ENCODE peak calls at places on chromosomes 16 and 17, in six cellular contexts. One of them, this sample, is unnamed.

GRCh38 chr16:66278604-66279262 is 87.8 kb upstream of the CDH5 start:
- DNase-seq in AG10803: no peak
- DNase-seq in HFF-Myc: no peak
- DNase-seq in cardiac muscle cell: no peak
- DNase-seq in H9: peak
- DNase-seq in fibroblast of the aortic adventitia: no peak
- DNase-seq in this sample: no peak

GRCh38 chr17:36550491-36551417 is 6.0 kb downstream of the GGNBP2 start:
- DNase-seq in AG10803: no peak
- DNase-seq in HFF-Myc: no peak
- DNase-seq in cardiac muscle cell: no peak
- DNase-seq in H9: no peak
- DNase-seq in fibroblast of the aortic adventitia: no peak
- DNase-seq in this sample: no peak

GRCh38 chr17:76354747-76355310 is 1.1 kb upstream of the PRPSAP1 start:
- DNase-seq in AG10803: no peak
- DNase-seq in HFF-Myc: no peak
- DNase-seq in cardiac muscle cell: no peak
- DNase-seq in H9: no peak
- DNase-seq in fibroblast of the aortic adventitia: no peak
- DNase-seq in this sample: no peak

GRCh38 chr17:37259030-37259735 is 116.6 kb upstream of the C17orf78 start:
- DNase-seq in AG10803: peak
- DNase-seq in HFF-Myc: no peak
- DNase-seq in cardiac muscle cell: peak
- DNase-seq in H9: no peak
- DNase-seq in fibroblast of the aortic adventitia: peak
- DNase-seq in this sample: no peak

GRCh38 chr17:80574496-80574895 is 29.9 kb downstream of the RPTOR start:
- DNase-seq in AG10803: no peak
- DNase-seq in HFF-Myc: no peak
- DNase-seq in cardiac muscle cell: no peak
- DNase-seq in H9: no peak
- DNase-seq in fibroblast of the aortic adventitia: no peak
- DNase-seq in this sample: no peak

GRCh38 chr17:82400830-82401229 is 17.3 kb upstream of the HEXD start:
- DNase-seq in AG10803: peak
- DNase-seq in HFF-Myc: no peak
- DNase-seq in cardiac muscle cell: no peak
- DNase-seq in H9: no peak
- DNase-seq in fibroblast of the aortic adventitia: no peak
- DNase-seq in this sample: no peak

GRCh38 chr16:12092347-12092882 is 115.9 kb downstream of the SNX29 start:
- DNase-seq in AG10803: peak
- DNase-seq in HFF-Myc: peak
- DNase-seq in cardiac muscle cell: peak
- DNase-seq in H9: no peak
- DNase-seq in fibroblast of the aortic adventitia: peak
- DNase-seq in this sample: no peak

GRCh38 chr16:83847371-83848225 is 39.8 kb downstream of the HSBP1 start:
- DNase-seq in AG10803: no peak
- DNase-seq in HFF-Myc: no peak
- DNase-seq in cardiac muscle cell: no peak
- DNase-seq in H9: no peak
- DNase-seq in fibroblast of the aortic adventitia: no peak
- DNase-seq in this sample: no peak

GRCh38 chr17:66964083-66964771 is at the start of gene CACNG4:
- DNase-seq in AG10803: no peak
- DNase-seq in HFF-Myc: no peak
- DNase-seq in cardiac muscle cell: no peak
- DNase-seq in H9: no peak
- DNase-seq in fibroblast of the aortic adventitia: no peak
- DNase-seq in this sample: no peak

GRCh38 chr17:79944251-79944812 is 91.3 kb downstream of the TBC1D16 start:
- DNase-seq in AG10803: no peak
- DNase-seq in HFF-Myc: no peak
- DNase-seq in cardiac muscle cell: no peak
- DNase-seq in H9: peak
- DNase-seq in fibroblast of the aortic adventitia: no peak
- DNase-seq in this sample: no peak

GRCh38 chr16:69089091-69089912 is 16.2 kb upstream of the HAS3 start:
- DNase-seq in AG10803: no peak
- DNase-seq in HFF-Myc: no peak
- DNase-seq in cardiac muscle cell: no peak
- DNase-seq in H9: peak
- DNase-seq in fibroblast of the aortic adventitia: no peak
- DNase-seq in this sample: no peak

GRCh38 chr17:76297436-76297835 is 10.6 kb downstream of the QRICH2 start:
- DNase-seq in AG10803: no peak
- DNase-seq in HFF-Myc: no peak
- DNase-seq in cardiac muscle cell: no peak
- DNase-seq in H9: no peak
- DNase-seq in fibroblast of the aortic adventitia: no peak
- DNase-seq in this sample: no peak

GRCh38 chr16:64846966-64847365 is 274.9 kb downstream of the CDH11 start:
- DNase-seq in AG10803: no peak
- DNase-seq in HFF-Myc: no peak
- DNase-seq in cardiac muscle cell: no peak
- DNase-seq in H9: no peak
- DNase-seq in fibroblast of the aortic adventitia: no peak
- DNase-seq in this sample: no peak

GRCh38 chr16:30901201-30902069 is 5.0 kb downstream of the CTF1 start:
- DNase-seq in AG10803: no peak
- DNase-seq in HFF-Myc: no peak
- DNase-seq in cardiac muscle cell: peak
- DNase-seq in H9: no peak
- DNase-seq in fibroblast of the aortic adventitia: no peak
- DNase-seq in this sample: no peak

GRCh38 chr17:61425682-61426481 is 26.2 kb downstream of the TBX2 start:
- DNase-seq in AG10803: no peak
- DNase-seq in HFF-Myc: no peak
- DNase-seq in cardiac muscle cell: no peak
- DNase-seq in H9: peak
- DNase-seq in fibroblast of the aortic adventitia: no peak
- DNase-seq in this sample: no peak

GRCh38 chr16:81505011-81505660 is 60.5 kb downstream of the CMIP start:
- DNase-seq in AG10803: no peak
- DNase-seq in HFF-Myc: no peak
- DNase-seq in cardiac muscle cell: no peak
- DNase-seq in H9: no peak
- DNase-seq in fibroblast of the aortic adventitia: no peak
- DNase-seq in this sample: no peak

GRCh38 chr17:30244853-30245385 is 9.4 kb upstream of the SLC6A4 start:
- DNase-seq in AG10803: peak
- DNase-seq in HFF-Myc: peak
- DNase-seq in cardiac muscle cell: no peak
- DNase-seq in H9: no peak
- DNase-seq in fibroblast of the aortic adventitia: peak
- DNase-seq in this sample: no peak

GRCh38 chr17:81076097-81076754 is 41.3 kb downstream of the BAIAP2 start:
- DNase-seq in AG10803: no peak
- DNase-seq in HFF-Myc: no peak
- DNase-seq in cardiac muscle cell: no peak
- DNase-seq in H9: no peak
- DNase-seq in fibroblast of the aortic adventitia: no peak
- DNase-seq in this sample: no peak

GRCh38 chr16:28052274-28053128 is 11.0 kb downstream of the GSG1L start:
- DNase-seq in AG10803: no peak
- DNase-seq in HFF-Myc: no peak
- DNase-seq in cardiac muscle cell: no peak
- DNase-seq in H9: no peak
- DNase-seq in fibroblast of the aortic adventitia: no peak
- DNase-seq in this sample: no peak

GRCh38 chr17:79011451-79012147 is 2.0 kb upstream of the CANT1 start:
- DNase-seq in AG10803: peak
- DNase-seq in HFF-Myc: no peak
- DNase-seq in cardiac muscle cell: peak
- DNase-seq in H9: no peak
- DNase-seq in fibroblast of the aortic adventitia: peak
- DNase-seq in this sample: no peak

GRCh38 chr17:34715504-34715903 is 136.1 kb downstream of the TMEM132E start:
- DNase-seq in AG10803: no peak
- DNase-seq in HFF-Myc: no peak
- DNase-seq in cardiac muscle cell: no peak
- DNase-seq in H9: peak
- DNase-seq in fibroblast of the aortic adventitia: no peak
- DNase-seq in this sample: no peak

GRCh38 chr17:34713687-34714086 is 134.3 kb downstream of the TMEM132E start:
- DNase-seq in AG10803: no peak
- DNase-seq in HFF-Myc: no peak
- DNase-seq in cardiac muscle cell: no peak
- DNase-seq in H9: peak
- DNase-seq in fibroblast of the aortic adventitia: no peak
- DNase-seq in this sample: no peak

GRCh38 chr17:34717092-34717491 is 137.7 kb downstream of the TMEM132E start:
- DNase-seq in AG10803: no peak
- DNase-seq in HFF-Myc: no peak
- DNase-seq in cardiac muscle cell: no peak
- DNase-seq in H9: peak
- DNase-seq in fibroblast of the aortic adventitia: no peak
- DNase-seq in this sample: no peak

GRCh38 chr17:34714475-34715410 is 135.4 kb downstream of the TMEM132E start:
- DNase-seq in AG10803: no peak
- DNase-seq in HFF-Myc: no peak
- DNase-seq in cardiac muscle cell: no peak
- DNase-seq in H9: peak
- DNase-seq in fibroblast of the aortic adventitia: no peak
- DNase-seq in this sample: no peak

DNA sequence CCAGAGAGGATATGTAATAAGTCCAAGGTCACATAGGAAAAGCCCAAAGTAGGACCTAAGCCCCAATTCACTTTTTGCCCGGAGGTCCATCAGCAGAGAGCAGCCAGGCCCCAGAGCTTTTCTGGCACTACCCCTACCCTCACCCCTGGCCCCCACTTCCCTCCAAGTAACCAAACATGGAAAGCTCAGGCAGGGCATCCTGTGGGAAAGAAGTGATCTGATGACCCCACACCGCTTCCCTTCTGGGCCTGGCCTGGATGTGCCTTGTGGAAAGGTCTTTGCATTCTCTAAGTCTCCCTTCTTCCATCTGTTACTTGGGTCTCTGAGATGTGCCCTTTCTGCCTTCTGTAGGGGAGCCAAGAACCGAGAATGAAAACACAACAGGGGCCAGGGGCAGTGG is 136.9 kb downstream of the TMEM132E start:
- DNase-seq in AG10803: no peak
- DNase-seq in HFF-Myc: no peak
- DNase-seq in cardiac muscle cell: no peak
- DNase-seq in H9: peak
- DNase-seq in fibroblast of the aortic adventitia: no peak
- DNase-seq in this sample: no peak
- TF ChIP-seq CTCF in AG10803: no peak
- TF ChIP-seq CTCF in HFF-Myc: no peak
- TF ChIP-seq CTCF in cardiac muscle cell: no peak
- TF ChIP-seq CTCF in H9: no peak
- TF ChIP-seq CTCF in fibroblast of the aortic adventitia: no peak
- TF ChIP-seq CTCF in this sample: no peak

DNA sequence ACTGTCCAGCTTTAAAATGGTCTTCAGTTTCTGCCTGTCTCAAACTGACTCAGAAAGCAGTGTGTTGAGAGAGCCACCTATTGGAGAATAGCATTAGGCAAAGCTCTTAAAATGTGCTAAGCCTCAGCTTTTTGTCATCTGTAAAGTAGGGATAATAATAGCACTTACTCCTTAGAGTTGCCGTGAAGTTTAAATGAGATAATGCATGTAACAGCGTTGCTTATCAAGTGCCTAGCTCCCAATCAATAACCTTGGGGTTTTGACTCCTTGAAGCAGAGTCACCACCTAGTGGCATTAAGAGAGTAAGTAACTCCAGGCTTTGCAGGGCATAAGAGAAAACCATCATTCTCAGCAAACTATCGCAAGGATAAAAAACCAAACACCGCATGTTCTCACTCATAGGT is 163.3 kb downstream of the HS3ST2 start:
- DNase-seq in AG10803: peak
- DNase-seq in HFF-Myc: no peak
- DNase-seq in cardiac muscle cell: no peak
- DNase-seq in H9: no peak
- DNase-seq in fibroblast of the aortic adventitia: peak
- DNase-seq in this sample: no peak
- TF ChIP-seq CTCF in AG10803: peak
- TF ChIP-seq CTCF in HFF-Myc: peak
- TF ChIP-seq CTCF in cardiac muscle cell: no peak
- TF ChIP-seq CTCF in H9: peak
- TF ChIP-seq CTCF in fibroblast of the aortic adventitia: no peak
- TF ChIP-seq CTCF in this sample: peak

GRCh38 chr17:8835106-8835505 is 32.4 kb downstream of the PIK3R6 start:
- DNase-seq in AG10803: no peak
- DNase-seq in HFF-Myc: no peak
- DNase-seq in cardiac muscle cell: no peak
- DNase-seq in H9: no peak
- DNase-seq in fibroblast of the aortic adventitia: no peak
- DNase-seq in this sample: no peak

GRCh38 chr17:8830141-8830540 is 31.0 kb upstream of the MFSD6L start:
- DNase-seq in AG10803: no peak
- DNase-seq in HFF-Myc: no peak
- DNase-seq in cardiac muscle cell: no peak
- DNase-seq in H9: no peak
- DNase-seq in fibroblast of the aortic adventitia: no peak
- DNase-seq in this sample: no peak

GRCh38 chr17:8835631-8836364 is 31.7 kb downstream of the PIK3R6 start:
- DNase-seq in AG10803: no peak
- DNase-seq in HFF-Myc: no peak
- DNase-seq in cardiac muscle cell: no peak
- DNase-seq in H9: no peak
- DNase-seq in fibroblast of the aortic adventitia: no peak
- DNase-seq in this sample: no peak

GRCh38 chr17:8831234-8831849 is 32.2 kb upstream of the MFSD6L start:
- DNase-seq in AG10803: no peak
- DNase-seq in HFF-Myc: no peak
- DNase-seq in cardiac muscle cell: no peak
- DNase-seq in H9: no peak
- DNase-seq in fibroblast of the aortic adventitia: no peak
- DNase-seq in this sample: no peak

DNA sequence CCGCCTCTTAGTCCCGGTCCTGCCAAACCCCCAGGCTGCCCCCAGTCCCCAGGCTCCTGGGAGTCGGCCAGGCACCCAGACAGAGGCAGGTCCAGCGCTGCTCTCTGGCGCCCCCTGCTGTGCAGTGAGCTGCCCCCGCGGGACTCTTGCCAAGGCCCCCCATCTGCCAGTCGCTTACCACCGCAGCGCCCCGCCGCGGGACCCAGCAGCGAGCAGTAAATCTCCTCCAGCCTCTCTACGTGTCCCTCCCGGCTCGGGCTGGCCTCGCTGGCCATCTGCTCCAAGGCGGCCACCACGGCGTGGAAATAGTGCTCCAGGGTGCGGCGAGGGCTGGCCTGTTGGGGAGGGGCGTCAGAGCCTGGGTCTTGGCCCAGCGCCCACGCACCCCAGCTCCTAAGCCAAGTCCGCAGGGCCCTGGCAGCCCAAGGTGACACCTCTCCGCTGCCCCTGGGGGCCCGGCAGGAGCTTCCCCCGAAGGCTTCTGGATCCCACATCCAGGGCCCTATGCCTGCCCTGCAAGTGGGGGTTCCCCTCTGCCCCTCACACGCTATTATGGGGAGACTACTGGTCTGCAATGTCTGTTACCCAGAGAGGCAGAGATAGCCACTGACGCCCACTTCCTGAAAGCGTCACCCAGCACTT is 33.7 kb upstream of the MFSD6L start:
- DNase-seq in AG10803: no peak
- DNase-seq in HFF-Myc: no peak
- DNase-seq in cardiac muscle cell: no peak
- DNase-seq in H9: peak
- DNase-seq in fibroblast of the aortic adventitia: no peak
- DNase-seq in this sample: peak
- TF ChIP-seq CTCF in AG10803: peak
- TF ChIP-seq CTCF in HFF-Myc: peak
- TF ChIP-seq CTCF in cardiac muscle cell: peak
- TF ChIP-seq CTCF in H9: peak
- TF ChIP-seq CTCF in fibroblast of the aortic adventitia: peak
- TF ChIP-seq CTCF in this sample: peak

GRCh38 chr16:87951550-87952538 is 610 bp downstream of the BANP start:
- DNase-seq in AG10803: peak
- DNase-seq in HFF-Myc: no peak
- DNase-seq in cardiac muscle cell: peak
- DNase-seq in H9: no peak
- DNase-seq in fibroblast of the aortic adventitia: peak
- DNase-seq in this sample: no peak
- TF ChIP-seq CTCF in AG10803: peak
- TF ChIP-seq CTCF in HFF-Myc: no peak
- TF ChIP-seq CTCF in cardiac muscle cell: peak
- TF ChIP-seq CTCF in H9: peak
- TF ChIP-seq CTCF in fibroblast of the aortic adventitia: peak
- TF ChIP-seq CTCF in this sample: no peak